ENCODE peak calls at places on chromosomes 16 and 17, in ten cellular contexts. V is neural progenitor cell; K is CD4-positive, alpha-beta memory T cell; A is cardiac muscle cell; W is tibial artery; L is GM06990; B is suprapubic skin; O is astrocyte; P is heart right ventricle; S is neuronal stem cell. Q is an unnamed sample.

GRCh38 chr17:1762906-1763829 is 1.3 kb downstream of the SERPINF1 start:
- DNase-seq in B (peak; percentile 86), P (peak; percentile 43), L (peak; percentile 45), O (peak; percentile 65), W (peak; percentile 78), V (peak; percentile 72), K (no peak), A (no peak), S (peak; percentile 29), Q (peak; percentile 64)

GRCh38 chr16:51888021-51888420 is 658.9 kb downstream of the TOX3 start:
- DNase-seq in V (no peak), K (no peak), O (no peak), L (no peak), W (no peak), A (no peak), P (no peak), B (no peak), S (no peak), Q (no peak)

GRCh38 chr16:14202697-14203096 is 131.6 kb downstream of the MRTFB start:
- DNase-seq in W (no peak), O (peak; percentile 21), K (no peak), S (no peak), V (peak; percentile 23), P (no peak), L (no peak), B (no peak), A (no peak), Q (no peak)

GRCh38 chr17:65154770-65155589 is 17.8 kb downstream of the RGS9 start:
- DNase-seq in L (peak; percentile 61), K (no peak), V (no peak), A (no peak), P (no peak), W (no peak), O (peak; percentile 16), S (no peak), B (no peak), Q (no peak)

GRCh38 chr17:19533036-19533717 is 477 bp upstream of the SLC47A1 start:
- DNase-seq in L (no peak), K (no peak), O (no peak), W (no peak), A (no peak), B (no peak), S (no peak), P (no peak), V (no peak), Q (no peak)

GRCh38 chr17:62712011-62712615 is 84.6 kb downstream of the MRC2 start:
- DNase-seq in V (no peak), W (no peak), L (no peak), S (no peak), A (no peak), B (no peak), P (no peak), K (no peak), O (no peak), Q (no peak)

GRCh38 chr16:10971560-10971961 is 27.2 kb downstream of the CLEC16A start:
- DNase-seq in K (no peak), V (peak; percentile 86), P (peak; percentile 70), L (no peak), S (peak; percentile 65), A (peak; percentile 79), B (no peak), O (peak; percentile 69), W (peak; percentile 60), Q (peak; percentile 77)

GRCh38 chr16:72860726-72861562 is 187.0 kb downstream of the ZFHX3 start:
- DNase-seq in P (no peak), A (no peak), B (no peak), O (no peak), S (no peak), L (no peak), K (no peak), V (no peak), W (no peak), Q (no peak)

DNA sequence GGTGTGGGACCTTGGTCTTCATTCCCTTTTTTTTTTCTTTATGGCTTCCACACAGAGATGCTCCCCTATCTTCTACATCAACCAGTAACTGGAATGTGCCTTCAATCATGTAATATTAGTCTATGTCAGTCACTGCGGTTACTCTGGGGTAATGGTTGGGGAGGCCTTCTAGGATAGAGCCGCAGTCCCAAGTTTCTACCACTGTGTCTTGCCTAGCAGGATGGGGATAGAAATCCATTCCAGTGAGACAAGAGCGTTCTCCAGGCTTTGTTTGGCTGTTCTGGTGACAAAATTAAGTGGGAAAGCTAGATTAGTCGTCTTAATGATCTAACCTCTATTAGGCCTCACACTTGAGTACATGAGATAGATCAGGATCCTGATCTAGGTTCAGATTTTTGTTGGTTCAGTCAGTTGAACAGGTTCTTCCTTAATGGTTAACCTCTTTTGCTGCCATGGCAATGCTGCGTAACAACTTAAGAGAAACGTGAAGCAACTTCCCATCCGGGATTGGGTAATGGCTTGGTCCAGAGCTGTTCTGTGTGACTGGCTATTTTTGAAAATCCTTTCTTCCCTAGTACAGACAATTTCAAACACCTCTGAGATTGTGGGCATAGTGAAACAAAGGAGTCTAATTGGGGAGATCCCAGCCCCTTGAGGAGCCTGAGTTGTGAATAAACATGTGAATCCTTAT is 8.7 kb downstream of the MSL1 start:
- DNase-seq in A (no peak), S (no peak), V (no peak), B (no peak), K (no peak), O (no peak), L (no peak), P (peak; percentile 38), W (peak; percentile 60), Q (no peak)
- H3K4me3 ChIP-seq in A (no peak overlapping the region), S (no peak overlapping the region), V (no peak overlapping the region), B (no peak overlapping the region), K (no peak overlapping the region), O (no peak overlapping the region), L (no peak overlapping the region), P (no peak overlapping the region), W (no peak overlapping the region), Q (no peak overlapping the region)

DNA sequence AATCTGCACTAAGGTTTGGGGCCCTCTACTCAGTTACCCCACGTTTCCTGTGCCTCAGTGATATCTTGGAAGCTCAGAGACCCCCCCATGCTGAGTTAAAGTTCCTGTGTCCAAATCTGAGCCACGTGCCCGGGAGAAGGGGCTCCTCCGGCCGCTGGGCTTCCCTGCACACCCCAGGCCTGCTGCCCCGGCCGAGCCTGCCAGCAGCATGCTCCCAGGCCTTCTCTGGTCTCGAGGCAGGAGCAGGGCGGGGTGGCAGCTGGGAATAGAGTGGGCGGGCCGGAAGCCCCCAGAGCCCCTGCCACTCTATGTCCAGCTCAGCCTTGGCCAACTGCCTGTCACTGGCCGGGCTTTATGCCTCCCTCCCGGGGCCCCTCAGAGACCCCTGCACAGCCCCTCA is 5.6 kb upstream of the VASN start:
- DNase-seq in P (no peak), A (no peak), L (no peak), K (no peak), V (no peak), B (no peak), W (no peak), S (no peak), O (no peak), Q (no peak)
- H3K36me3 ChIP-seq in P (no peaks in the 10 kb centered on the region), A (no peaks in the 10 kb centered on the region), L (peaks cover 19% of the 10 kb centered on the region), K (peaks cover 39% of the 10 kb centered on the region), V (no peaks in the 10 kb centered on the region), B (peaks cover 42% of the 10 kb centered on the region), W (peaks cover 32% of the 10 kb centered on the region), S (no peaks in the 10 kb centered on the region), O (no peaks in the 10 kb centered on the region), Q (peaks cover 11% of the 10 kb centered on the region)

GRCh38 chr17:55577687-55578086 is 66.4 kb upstream of the SMIM36 start:
- DNase-seq in L (peak; percentile 39), S (no peak), W (no peak), V (no peak), K (peak; percentile 72), B (no peak), A (no peak), P (no peak), O (peak; percentile 28), Q (peak; percentile 78)

GRCh38 chr17:55580596-55581133 is 69.4 kb upstream of the SMIM36 start:
- DNase-seq in W (no peak), B (no peak), S (no peak), A (no peak), P (no peak), L (no peak), O (no peak), K (no peak), V (no peak), Q (no peak)

GRCh38 chr17:55576237-55576998 is 65.2 kb upstream of the SMIM36 start:
- DNase-seq in W (peak; percentile 56), B (no peak), O (peak; percentile 84), S (no peak), A (no peak), L (no peak), P (peak; percentile 36), K (no peak), V (no peak), Q (peak; percentile 80)

GRCh38 chr17:55575058-55575606 is 63.9 kb upstream of the SMIM36 start:
- DNase-seq in S (no peak), P (no peak), K (no peak), A (no peak), B (no peak), O (no peak), V (no peak), L (no peak), W (no peak), Q (no peak)

GRCh38 chr17:55577011-55577586 is 65.8 kb upstream of the SMIM36 start:
- DNase-seq in V (no peak), P (peak; percentile 30), W (peak; percentile 68), S (no peak), B (no peak), A (no peak), K (peak; percentile 66), L (peak; percentile 33), O (peak; percentile 78), Q (peak; percentile 89)
- H3K4me3 ChIP-seq in V (no peak overlapping the region), P (peak overlapping the region; percentile 42), W (peak overlapping the region; percentile 28), S (no peak overlapping the region), B (peak overlapping the region; percentile 25), A (no peak overlapping the region), K (peak overlapping the region; percentile 57), L (peak overlapping the region; percentile 50), O (peak overlapping the region; percentile 25), Q (peak overlapping the region; percentile 29)

GRCh38 chr16:85707528-85708095 is 18.9 kb upstream of the GINS2 start:
- DNase-seq in L (no peak), S (no peak), V (no peak), A (no peak), O (no peak), K (no peak), P (no peak), B (no peak), W (no peak), Q (no peak)

GRCh38 chr16:85706449-85707034 is 17.8 kb upstream of the GINS2 start:
- DNase-seq in B (no peak), W (no peak), A (no peak), O (no peak), K (no peak), V (no peak), L (no peak), S (no peak), P (no peak), Q (no peak)

GRCh38 chr16:85704900-85705846 is 16.4 kb upstream of the GINS2 start:
- DNase-seq in P (no peak), L (no peak), V (no peak), O (no peak), B (no peak), W (no peak), A (no peak), S (no peak), K (no peak), Q (no peak)

GRCh38 chr16:85709766-85710423 is 21.1 kb upstream of the GINS2 start:
- DNase-seq in K (no peak), S (no peak), W (no peak), P (no peak), A (no peak), O (no peak), L (no peak), B (no peak), V (no peak), Q (no peak)

DNA sequence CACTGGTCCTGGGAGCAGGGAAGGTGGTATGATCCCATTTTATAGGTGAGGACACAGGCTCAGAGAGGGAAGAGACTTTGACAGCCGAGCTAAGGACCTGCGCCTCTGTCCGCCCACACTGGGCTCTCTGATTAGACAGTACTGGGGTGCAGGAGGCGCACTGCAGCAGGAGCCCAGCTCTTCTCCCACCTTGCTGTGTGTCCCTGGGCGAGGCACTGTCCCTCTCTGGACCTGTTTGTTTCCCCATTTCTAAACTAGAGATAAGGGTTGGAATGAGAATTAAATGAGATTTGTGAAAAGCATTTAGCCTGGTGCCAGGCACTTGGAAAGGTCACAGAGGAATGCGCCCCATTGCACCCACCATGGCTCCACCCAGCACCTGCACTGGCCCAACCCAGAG is 19.6 kb upstream of the GINS2 start:
- DNase-seq in V (no peak), K (no peak), P (no peak), S (no peak), O (no peak), A (no peak), B (no peak), W (no peak), L (no peak), Q (no peak)
- H3K36me3 ChIP-seq in V (no peaks in the 10 kb centered on the region), K (no peaks in the 10 kb centered on the region), P (no peaks in the 10 kb centered on the region), S (no peaks in the 10 kb centered on the region), O (no peaks in the 10 kb centered on the region), A (no peaks in the 10 kb centered on the region), B (peaks cover 4% of the 10 kb centered on the region), W (no peaks in the 10 kb centered on the region), L (peaks cover 2% of the 10 kb centered on the region), Q (no peaks in the 10 kb centered on the region)